ENCODE peak calls at places on chromosomes 12 and 14, in nine cellular contexts. One of them, this sample, is unnamed.
A peak's percentile ranks its signal among the peaks of the same experiment; 100 is the strongest.

GRCh38 chr12:49633703-49634311 is 10.4 kb downstream of the PRPF40B start:
- DNase-seq in prostate gland: no peak
- DNase-seq in left lung: no peak
- DNase-seq in left ventricle myocardium inferior: no peak
- DNase-seq in tibial artery: no peak
- DNase-seq in sigmoid colon: no peak
- DNase-seq in fibroblast of lung: no peak
- DNase-seq in substantia nigra: no peak
- DNase-seq in PC-9: no peak
- DNase-seq in this sample: no peak

GRCh38 chr12:3333991-3334391 is 157.0 kb upstream of the PRMT8 start:
- DNase-seq in prostate gland: no peak
- DNase-seq in left lung: no peak
- DNase-seq in left ventricle myocardium inferior: peak; percentile 52
- DNase-seq in tibial artery: no peak
- DNase-seq in sigmoid colon: no peak
- DNase-seq in fibroblast of lung: no peak
- DNase-seq in substantia nigra: no peak
- DNase-seq in PC-9: no peak
- DNase-seq in this sample: no peak

GRCh38 chr12:77204055-77204454 is 138.7 kb upstream of the E2F7 start:
- DNase-seq in prostate gland: no peak
- DNase-seq in left lung: no peak
- DNase-seq in left ventricle myocardium inferior: no peak
- DNase-seq in tibial artery: no peak
- DNase-seq in sigmoid colon: no peak
- DNase-seq in fibroblast of lung: no peak
- DNase-seq in substantia nigra: no peak
- DNase-seq in PC-9: no peak
- DNase-seq in this sample: no peak

GRCh38 chr12:75944097-75944904 is 87.3 kb downstream of the PHLDA1 start:
- DNase-seq in prostate gland: no peak
- DNase-seq in left lung: no peak
- DNase-seq in left ventricle myocardium inferior: no peak
- DNase-seq in tibial artery: no peak
- DNase-seq in sigmoid colon: no peak
- DNase-seq in fibroblast of lung: peak; percentile 97
- DNase-seq in substantia nigra: no peak
- DNase-seq in PC-9: peak; percentile 97
- DNase-seq in this sample: peak; percentile 81

GRCh38 chr14:104343294-104343625 is 204.9 kb downstream of the KIF26A start:
- DNase-seq in prostate gland: no peak
- DNase-seq in left lung: no peak
- DNase-seq in left ventricle myocardium inferior: no peak
- DNase-seq in tibial artery: no peak
- DNase-seq in sigmoid colon: peak; percentile 56
- DNase-seq in fibroblast of lung: no peak
- DNase-seq in substantia nigra: no peak
- DNase-seq in PC-9: no peak
- DNase-seq in this sample: no peak

GRCh38 chr14:60106341-60106740 is 14.6 kb downstream of the PCNX4 start:
- DNase-seq in prostate gland: no peak
- DNase-seq in left lung: no peak
- DNase-seq in left ventricle myocardium inferior: no peak
- DNase-seq in tibial artery: peak; percentile 41
- DNase-seq in sigmoid colon: no peak
- DNase-seq in fibroblast of lung: peak; percentile 86
- DNase-seq in substantia nigra: peak; percentile 3
- DNase-seq in PC-9: no peak
- DNase-seq in this sample: no peak

GRCh38 chr12:48334807-48335206 is 15.9 kb downstream of the ZNF641 start:
- DNase-seq in prostate gland: no peak
- DNase-seq in left lung: no peak
- DNase-seq in left ventricle myocardium inferior: no peak
- DNase-seq in tibial artery: no peak
- DNase-seq in sigmoid colon: no peak
- DNase-seq in fibroblast of lung: no peak
- DNase-seq in substantia nigra: no peak
- DNase-seq in PC-9: no peak
- DNase-seq in this sample: no peak

GRCh38 chr12:113221997-113222729 is 899 bp downstream of the TPCN1 start:
- DNase-seq in prostate gland: no peak
- DNase-seq in left lung: no peak
- DNase-seq in left ventricle myocardium inferior: no peak
- DNase-seq in tibial artery: no peak
- DNase-seq in sigmoid colon: no peak
- DNase-seq in fibroblast of lung: no peak
- DNase-seq in substantia nigra: no peak
- DNase-seq in PC-9: peak; percentile 53
- DNase-seq in this sample: no peak

DNA sequence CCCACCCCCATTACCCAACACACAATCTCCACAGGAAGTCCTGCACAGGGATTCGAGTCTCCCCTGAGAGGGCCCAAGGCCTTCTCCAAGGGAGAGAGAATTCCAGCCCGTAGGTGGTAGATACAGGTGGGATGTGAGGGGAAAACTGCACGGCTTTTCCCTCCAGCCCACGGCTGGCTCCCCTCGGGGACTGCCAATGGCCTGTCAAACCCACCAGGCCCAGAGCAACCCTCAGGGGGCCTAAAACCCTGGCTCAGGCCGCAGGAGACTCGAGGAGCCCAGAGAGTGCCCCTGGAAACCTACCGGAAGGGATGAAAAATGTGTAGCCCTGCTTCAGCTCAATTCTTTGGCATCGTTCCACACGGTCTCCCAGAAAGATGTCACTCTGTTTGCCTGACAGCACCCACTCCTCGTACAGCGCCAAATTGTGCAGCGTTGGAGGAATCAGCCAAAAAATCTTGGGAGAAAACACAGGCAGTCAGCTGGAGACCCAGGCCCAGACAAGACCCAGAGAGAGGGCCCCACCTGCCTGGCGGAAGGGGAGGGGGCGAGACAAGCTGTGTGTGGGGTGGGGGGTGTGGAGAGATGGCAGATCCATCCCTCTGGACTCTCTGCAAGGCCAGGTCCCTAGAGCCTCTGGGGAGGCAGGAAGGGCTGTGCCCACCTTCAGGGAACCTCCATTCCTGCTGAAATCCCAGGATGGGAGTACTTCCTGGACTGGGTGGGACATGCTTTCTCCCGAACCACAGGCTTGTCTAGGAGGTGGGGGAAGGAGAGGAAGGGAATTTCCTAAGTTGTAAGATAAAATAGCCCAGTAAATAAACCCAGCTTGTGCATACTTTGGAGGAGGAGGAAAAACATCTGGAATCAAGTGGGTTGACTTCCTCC is 48.1 kb downstream of the KDM2B start:
- DNase-seq in prostate gland: no peak
- DNase-seq in left lung: peak; percentile 61
- DNase-seq in left ventricle myocardium inferior: no peak
- DNase-seq in tibial artery: no peak
- DNase-seq in sigmoid colon: no peak
- DNase-seq in fibroblast of lung: peak; percentile 26
- DNase-seq in substantia nigra: no peak
- DNase-seq in PC-9: no peak
- DNase-seq in this sample: no peak
- H3K27ac ChIP-seq in prostate gland: peak overlapping the region; percentile 43
- H3K27ac ChIP-seq in left lung: peak overlapping the region; percentile 50
- H3K27ac ChIP-seq in left ventricle myocardium inferior: peak overlapping the region; percentile 100
- H3K27ac ChIP-seq in tibial artery: no peak overlapping the region
- H3K27ac ChIP-seq in sigmoid colon: peak overlapping the region; percentile 53
- H3K27ac ChIP-seq in fibroblast of lung: no peak overlapping the region
- H3K27ac ChIP-seq in substantia nigra: no peak overlapping the region
- H3K27ac ChIP-seq in PC-9: no peak overlapping the region
- H3K27ac ChIP-seq in this sample: no peak overlapping the region

GRCh38 chr14:75244121-75244520 is 34.5 kb upstream of the FOS start:
- DNase-seq in prostate gland: no peak
- DNase-seq in left lung: no peak
- DNase-seq in left ventricle myocardium inferior: no peak
- DNase-seq in tibial artery: no peak
- DNase-seq in sigmoid colon: no peak
- DNase-seq in fibroblast of lung: no peak
- DNase-seq in substantia nigra: no peak
- DNase-seq in PC-9: no peak
- DNase-seq in this sample: no peak

GRCh38 chr14:75240781-75241180 is 37.8 kb upstream of the FOS start:
- DNase-seq in prostate gland: no peak
- DNase-seq in left lung: no peak
- DNase-seq in left ventricle myocardium inferior: no peak
- DNase-seq in tibial artery: no peak
- DNase-seq in sigmoid colon: no peak
- DNase-seq in fibroblast of lung: no peak
- DNase-seq in substantia nigra: no peak
- DNase-seq in PC-9: no peak
- DNase-seq in this sample: no peak

GRCh38 chr14:75238728-75239455 is 39.7 kb upstream of the FOS start:
- DNase-seq in prostate gland: peak; percentile 24
- DNase-seq in left lung: no peak
- DNase-seq in left ventricle myocardium inferior: peak; percentile 22
- DNase-seq in tibial artery: no peak
- DNase-seq in sigmoid colon: no peak
- DNase-seq in fibroblast of lung: no peak
- DNase-seq in substantia nigra: peak; percentile 8
- DNase-seq in PC-9: no peak
- DNase-seq in this sample: no peak

GRCh38 chr14:75246546-75247285 is 31.9 kb upstream of the FOS start:
- DNase-seq in prostate gland: no peak
- DNase-seq in left lung: no peak
- DNase-seq in left ventricle myocardium inferior: no peak
- DNase-seq in tibial artery: no peak
- DNase-seq in sigmoid colon: no peak
- DNase-seq in fibroblast of lung: no peak
- DNase-seq in substantia nigra: no peak
- DNase-seq in PC-9: peak; percentile 73
- DNase-seq in this sample: no peak

DNA sequence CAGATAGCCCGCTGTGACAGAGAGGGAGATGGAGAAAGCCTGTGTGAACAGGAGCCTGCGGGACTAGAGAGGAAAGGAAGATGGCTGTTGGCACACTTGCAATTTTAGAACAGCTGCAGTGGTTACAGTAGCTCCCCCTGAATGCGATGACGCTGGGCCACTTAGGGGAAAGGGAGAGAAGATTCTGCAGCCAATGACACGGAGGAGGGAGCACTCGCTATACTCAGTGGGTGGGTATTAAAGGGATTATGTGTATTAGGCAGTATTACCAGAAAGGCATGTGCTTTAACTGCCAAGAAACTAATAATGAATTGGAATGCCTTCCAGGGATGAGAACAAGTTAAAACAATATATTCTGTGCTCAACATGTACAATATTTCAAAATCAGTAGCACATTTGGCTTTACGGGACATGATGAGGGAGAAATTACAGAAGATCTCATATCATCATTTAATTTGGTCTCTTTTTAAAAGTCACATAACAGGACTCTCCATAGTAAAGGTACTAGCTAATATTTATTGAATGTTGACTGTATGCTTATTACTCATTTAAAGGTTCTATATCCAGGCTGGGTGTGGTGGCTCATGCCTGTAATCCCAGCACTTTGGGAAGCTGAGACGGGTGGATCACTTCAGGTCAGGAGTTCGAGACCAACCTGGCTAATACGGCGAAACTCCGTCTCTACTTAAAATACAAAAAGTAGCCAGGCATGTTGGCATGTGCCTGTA is 35.9 kb upstream of the FOS start:
- DNase-seq in prostate gland: peak; percentile 63
- DNase-seq in left lung: no peak
- DNase-seq in left ventricle myocardium inferior: peak; percentile 28
- DNase-seq in tibial artery: peak; percentile 39
- DNase-seq in sigmoid colon: no peak
- DNase-seq in fibroblast of lung: peak; percentile 85
- DNase-seq in substantia nigra: no peak
- DNase-seq in PC-9: no peak
- DNase-seq in this sample: peak; percentile 72
- H3K27ac ChIP-seq in prostate gland: peak overlapping the region; percentile 52
- H3K27ac ChIP-seq in left lung: no peak overlapping the region
- H3K27ac ChIP-seq in left ventricle myocardium inferior: no peak overlapping the region
- H3K27ac ChIP-seq in tibial artery: no peak overlapping the region
- H3K27ac ChIP-seq in sigmoid colon: peak overlapping the region; percentile 64
- H3K27ac ChIP-seq in fibroblast of lung: peak overlapping the region; percentile 1
- H3K27ac ChIP-seq in substantia nigra: no peak overlapping the region
- H3K27ac ChIP-seq in PC-9: no peak overlapping the region
- H3K27ac ChIP-seq in this sample: peak overlapping the region; percentile 65

DNA sequence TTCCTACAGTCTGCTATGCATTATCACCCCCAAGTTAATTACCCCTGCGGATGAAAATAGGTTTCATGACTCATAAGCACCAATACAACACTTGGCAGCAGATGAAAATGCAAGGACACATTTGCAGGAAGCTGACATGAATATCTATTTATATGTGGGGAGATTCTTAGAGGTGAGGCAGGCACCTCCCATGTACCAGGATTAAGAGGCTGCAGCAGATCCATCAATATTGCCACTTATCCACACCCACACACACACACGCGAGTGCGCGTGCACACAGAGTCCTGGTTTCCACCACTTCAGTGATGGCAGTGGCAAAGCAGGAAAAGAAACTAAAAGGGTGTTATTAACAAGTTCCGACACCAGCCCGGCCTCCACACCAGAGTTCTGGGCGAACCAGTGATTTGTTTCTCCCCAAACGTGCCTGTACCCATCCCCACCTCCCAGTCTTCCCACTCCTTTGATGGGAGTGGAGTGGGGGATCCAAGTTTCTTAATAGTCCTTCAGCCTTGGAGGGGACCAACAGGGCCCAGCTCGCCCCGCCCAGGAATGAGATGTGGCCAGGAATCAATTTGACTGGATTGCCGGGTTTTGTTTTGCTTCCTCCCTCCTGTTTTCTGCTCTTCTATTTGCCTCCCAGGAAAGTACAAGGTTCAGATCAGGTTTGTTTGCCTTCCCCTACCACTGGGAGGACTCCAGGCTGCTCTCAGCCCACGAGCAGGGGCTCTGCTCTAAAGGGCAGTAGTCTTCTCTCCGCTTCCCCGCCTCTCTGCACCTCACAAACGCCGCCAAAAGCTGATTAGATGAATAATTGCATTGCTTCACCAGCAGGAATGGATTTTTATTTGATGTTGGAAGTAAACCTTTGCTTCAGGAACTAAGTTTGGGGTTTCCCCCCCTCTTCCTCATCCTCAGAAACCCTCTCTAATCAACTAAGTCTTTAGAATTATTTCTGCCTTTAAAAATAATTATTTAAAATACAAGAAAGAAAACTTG is 5.2 kb downstream of the IRF2BPL start:
- DNase-seq in prostate gland: peak; percentile 73
- DNase-seq in left lung: no peak
- DNase-seq in left ventricle myocardium inferior: no peak
- DNase-seq in tibial artery: peak; percentile 48
- DNase-seq in sigmoid colon: peak; percentile 76
- DNase-seq in fibroblast of lung: peak; percentile 72
- DNase-seq in substantia nigra: no peak
- DNase-seq in PC-9: peak; percentile 61
- DNase-seq in this sample: no peak
- H3K27ac ChIP-seq in prostate gland: peak overlapping the region; percentile 99
- H3K27ac ChIP-seq in left lung: peak overlapping the region; percentile 61
- H3K27ac ChIP-seq in left ventricle myocardium inferior: peak overlapping the region; percentile 100
- H3K27ac ChIP-seq in tibial artery: peak overlapping the region; percentile 54
- H3K27ac ChIP-seq in sigmoid colon: peak overlapping the region; percentile 100
- H3K27ac ChIP-seq in fibroblast of lung: peak overlapping the region; percentile 98
- H3K27ac ChIP-seq in substantia nigra: no peak overlapping the region
- H3K27ac ChIP-seq in PC-9: peak overlapping the region; percentile 17
- H3K27ac ChIP-seq in this sample: peak overlapping the region; percentile 98

DNA sequence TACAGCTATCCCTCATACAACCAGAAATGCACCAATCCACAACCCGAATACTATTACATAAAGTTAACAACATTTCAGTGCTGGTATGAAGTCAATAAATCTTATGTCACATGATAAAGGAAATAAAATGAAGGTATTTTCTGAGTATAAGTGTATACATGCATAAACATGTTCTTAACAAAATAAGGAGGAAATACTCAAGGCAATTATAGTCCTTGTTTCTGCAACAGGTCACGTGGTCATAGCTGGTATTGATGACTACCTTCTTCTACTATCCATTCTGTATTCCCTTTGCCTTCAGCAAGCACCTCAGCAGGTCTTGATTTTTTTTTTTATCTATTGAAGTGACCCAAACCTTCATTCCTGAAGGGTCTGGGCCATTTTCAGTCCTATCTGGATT is 675.6 kb downstream of the RPL10L start:
- DNase-seq in prostate gland: no peak
- DNase-seq in left lung: no peak
- DNase-seq in left ventricle myocardium inferior: no peak
- DNase-seq in tibial artery: no peak
- DNase-seq in sigmoid colon: no peak
- DNase-seq in fibroblast of lung: no peak
- DNase-seq in substantia nigra: no peak
- DNase-seq in PC-9: no peak
- DNase-seq in this sample: peak; percentile 44
- H3K27ac ChIP-seq in prostate gland: no peak overlapping the region
- H3K27ac ChIP-seq in left lung: no peak overlapping the region
- H3K27ac ChIP-seq in left ventricle myocardium inferior: no peak overlapping the region
- H3K27ac ChIP-seq in tibial artery: no peak overlapping the region
- H3K27ac ChIP-seq in sigmoid colon: no peak overlapping the region
- H3K27ac ChIP-seq in fibroblast of lung: no peak overlapping the region
- H3K27ac ChIP-seq in substantia nigra: no peak overlapping the region
- H3K27ac ChIP-seq in PC-9: no peak overlapping the region
- H3K27ac ChIP-seq in this sample: peak overlapping the region; percentile 63

This sample was measured in epithelial cell of prostate.